ENCODE peak calls at places on chromosomes 16 and 17, in nine cellular contexts. Y, I, F, M, P, D, X, U and W are unnamed samples.
A peak's percentile ranks its signal among the peaks of the same experiment; 100 is the strongest.

GRCh38 chr17:41407226-41407625 is 9.8 kb upstream of the KRT31 start:
- DNase-seq in I (no peak), D (no peak), Y (no peak), P (no peak), X (no peak), U (no peak), F (no peak), M (no peak), W (no peak)

GRCh38 chr17:81428521-81428920 is 33.3 kb downstream of the BAHCC1 start:
- DNase-seq in F (no peak), M (no peak), P (no peak), U (no peak), X (no peak), D (no peak), Y (no peak), I (no peak), W (no peak)

GRCh38 chr16:68800257-68800875 is 43.0 kb upstream of the TANGO6 start:
- DNase-seq in X (peak; percentile 79), M (peak; percentile 64), P (peak; percentile 60), F (no peak), I (no peak), D (peak; percentile 65), Y (peak; percentile 76), U (peak; percentile 45), W (peak; percentile 81)

GRCh38 chr17:37527249-37527851 is 37.7 kb downstream of the DUSP14 start:
- DNase-seq in P (no peak), M (peak; percentile 33), Y (no peak), U (no peak), D (no peak), I (no peak), F (no peak), X (peak; percentile 80), W (peak; percentile 68)

GRCh38 chr17:73986641-73987177 is 216.8 kb upstream of the RPL38 start:
- DNase-seq in P (no peak), M (no peak), D (no peak), Y (no peak), I (no peak), X (no peak), F (peak; percentile 19), U (no peak), W (no peak)

GRCh38 chr17:50194441-50195195 is 6.8 kb downstream of the COL1A1 start:
- DNase-seq in D (no peak), Y (no peak), P (no peak), U (no peak), F (no peak), M (no peak), X (peak; percentile 55), I (no peak), W (no peak)

GRCh38 chr16:81035975-81036750 is 521 bp downstream of the ATMIN start:
- DNase-seq in I (peak; percentile 8), X (peak; percentile 69), U (peak; percentile 12), P (no peak), M (no peak), Y (peak; percentile 46), D (peak; percentile 35), F (peak; percentile 65), W (peak; percentile 70)

GRCh38 chr17:57880086-57880456 is 30.2 kb upstream of the MRPS23 start:
- DNase-seq in I (no peak), X (no peak), F (no peak), U (no peak), D (no peak), P (no peak), Y (no peak), M (no peak), W (no peak)

GRCh38 chr17:46044286-46044928 is 45.4 kb downstream of the STH start:
- DNase-seq in U (peak; percentile 88), I (peak; percentile 12), Y (peak; percentile 87), M (peak; percentile 50), X (peak; percentile 95), P (peak; percentile 38), D (peak; percentile 81), F (no peak), W (peak; percentile 81)

GRCh38 chr17:79053251-79053925 is 21.2 kb upstream of the ENGASE start:
- DNase-seq in M (no peak), Y (no peak), F (no peak), I (no peak), U (no peak), D (no peak), X (peak; percentile 56), P (no peak), W (no peak)

GRCh38 chr17:35856603-35857002 is 12.1 kb downstream of the HEATR9 start:
- DNase-seq in P (no peak), Y (no peak), D (no peak), M (no peak), I (no peak), F (no peak), X (no peak), U (no peak), W (no peak)

GRCh38 chr16:81896902-81897301 is 114.4 kb downstream of the SDR42E1 start:
- DNase-seq in F (no peak), P (no peak), X (no peak), M (no peak), D (no peak), Y (no peak), U (no peak), I (no peak), W (no peak)

GRCh38 chr17:4176803-4177472 is 33.9 kb downstream of the CYB5D2 start:
- DNase-seq in I (no peak), P (no peak), D (no peak), X (no peak), Y (no peak), U (no peak), F (no peak), M (no peak), W (no peak)

GRCh38 chr17:30173649-30174048 is 57.0 kb downstream of the NSRP1 start:
- DNase-seq in I (no peak), P (no peak), D (no peak), U (no peak), X (no peak), Y (no peak), F (no peak), M (no peak), W (no peak)

GRCh38 chr17:81152288-81152848 is 12.9 kb upstream of the PVALEF start:
- DNase-seq in I (no peak), P (no peak), U (no peak), F (no peak), X (no peak), Y (no peak), M (no peak), D (no peak), W (no peak)

GRCh38 chr17:75289832-75290337 is 652 bp upstream of the SLC25A19 start:
- DNase-seq in M (no peak), P (no peak), D (peak; percentile 79), U (peak; percentile 53), F (peak; percentile 84), Y (peak; percentile 52), X (peak; percentile 85), I (peak; percentile 21), W (no peak)

GRCh38 chr16:81863630-81864352 is 84.7 kb downstream of the PLCG2 start:
- DNase-seq in X (no peak), M (no peak), D (peak; percentile 50), Y (no peak), I (no peak), F (no peak), U (no peak), P (no peak), W (peak; percentile 33)

GRCh38 chr16:3508736-3509135 is 7.9 kb downstream of the CLUAP1 start:
- DNase-seq in I (no peak), M (no peak), F (no peak), D (no peak), Y (no peak), X (no peak), P (no peak), U (no peak), W (no peak)

GRCh38 chr16:77677129-77677528 is 45.2 kb upstream of the NUDT7 start:
- DNase-seq in U (no peak), F (no peak), D (no peak), M (no peak), P (no peak), X (peak; percentile 45), Y (no peak), I (no peak), W (no peak)

DNA sequence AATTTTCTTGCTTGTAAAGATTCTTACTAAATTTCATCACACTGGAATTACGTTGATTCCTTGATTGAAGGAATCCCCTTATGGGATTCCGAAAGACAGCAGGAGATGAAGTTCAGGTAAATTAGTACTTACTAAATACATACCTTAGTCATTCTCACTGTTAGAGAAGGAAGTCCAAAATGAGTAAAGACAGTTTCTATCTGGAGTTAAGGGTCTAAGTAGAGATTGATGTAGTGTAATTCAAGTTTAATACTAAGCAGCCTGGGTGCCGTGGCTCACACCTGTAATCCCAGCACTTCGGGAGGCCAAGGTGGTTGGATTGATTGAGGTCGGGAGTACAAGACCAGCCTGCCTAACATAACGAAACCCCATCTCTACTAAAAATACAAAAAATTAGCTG is 9.6 kb downstream of the DDX42 start:
- DNase-seq in Y (no peak), F (no peak), U (no peak), I (no peak), X (no peak), P (no peak), D (no peak), M (no peak), W (no peak)
- H3K9me3 ChIP-seq in Y (no peaks in the 10 kb centered on the region), F (no peaks in the 10 kb centered on the region), U (no peaks in the 10 kb centered on the region), I (no peaks in the 10 kb centered on the region), X (no peaks in the 10 kb centered on the region), P (no peaks in the 10 kb centered on the region), D (no peaks in the 10 kb centered on the region), M (no peaks in the 10 kb centered on the region), W (no peaks in the 10 kb centered on the region)

GRCh38 chr16:75121949-75122568 is 5.5 kb upstream of the LDHD start:
- DNase-seq in D (no peak), F (no peak), I (no peak), M (no peak), Y (no peak), P (no peak), X (no peak), U (no peak), W (no peak)
- H3K9me3 ChIP-seq in D (no peaks in the 10 kb centered on the region), F (peaks cover 10% of the 10 kb centered on the region), I (no peaks in the 10 kb centered on the region), M (peaks cover 3% of the 10 kb centered on the region), Y (no peaks in the 10 kb centered on the region), P (peaks cover 4% of the 10 kb centered on the region), X (no peaks in the 10 kb centered on the region), U (peaks cover 11% of the 10 kb centered on the region), W (no peaks in the 10 kb centered on the region)

DNA sequence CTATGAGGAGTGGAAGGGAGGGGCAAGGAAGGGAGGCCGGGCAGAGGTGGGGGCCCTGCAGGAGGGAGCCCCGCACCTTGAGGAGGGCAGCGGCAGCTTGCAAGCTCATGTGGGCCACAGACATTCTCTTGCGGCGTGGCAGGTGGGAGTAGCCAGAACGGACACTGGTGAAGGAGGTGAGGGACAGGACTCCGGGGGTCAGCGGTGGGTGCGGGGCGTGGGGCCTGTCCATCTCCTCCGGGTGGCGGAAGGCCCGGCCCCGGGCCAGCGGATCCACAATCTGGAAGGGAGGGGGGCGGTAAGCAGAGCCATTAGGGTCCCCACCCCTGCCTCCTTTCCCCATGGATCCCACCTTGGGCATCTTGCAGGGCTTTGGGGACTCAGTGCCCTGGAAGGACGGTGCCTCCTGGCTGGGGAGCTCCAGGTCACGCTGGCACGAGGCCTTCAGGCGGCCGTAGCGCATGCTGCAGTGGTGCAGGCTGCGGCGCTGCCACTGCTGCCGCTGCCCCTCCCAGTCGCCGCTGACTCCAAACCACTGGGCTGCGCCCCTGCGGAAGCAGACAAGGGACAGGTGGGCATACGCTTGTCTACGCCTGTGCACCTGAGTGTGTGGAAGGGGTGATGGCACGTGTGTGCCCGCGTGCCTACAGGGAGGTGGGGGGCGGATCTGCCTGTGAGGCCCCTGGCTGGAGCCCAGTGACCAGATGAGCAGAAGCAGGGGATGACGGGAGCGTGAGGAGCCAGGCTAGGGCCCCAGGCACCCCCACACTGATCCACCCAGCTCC is 11.5 kb downstream of the AANAT start:
- DNase-seq in D (no peak), I (no peak), F (no peak), M (no peak), U (no peak), P (no peak), X (no peak), Y (no peak), W (no peak)
- H3K9me3 ChIP-seq in D (no peaks in the 10 kb centered on the region), I (no peaks in the 10 kb centered on the region), F (no peaks in the 10 kb centered on the region), M (no peaks in the 10 kb centered on the region), U (no peaks in the 10 kb centered on the region), P (no peaks in the 10 kb centered on the region), X (no peaks in the 10 kb centered on the region), Y (no peaks in the 10 kb centered on the region), W (no peaks in the 10 kb centered on the region)

GRCh38 chr16:75172578-75172977 is 24.3 kb downstream of the ZFP1 start:
- DNase-seq in P (no peak), U (no peak), M (no peak), X (no peak), I (no peak), F (no peak), Y (no peak), D (no peak), W (no peak)
- H3K9me3 ChIP-seq in P (peaks cover 56% of the 10 kb centered on the region), U (peaks cover 48% of the 10 kb centered on the region), M (peaks cover 7% of the 10 kb centered on the region), X (peaks cover 26% of the 10 kb centered on the region), I (peaks cover 32% of the 10 kb centered on the region), F (peaks cover 81% of the 10 kb centered on the region), Y (no peaks in the 10 kb centered on the region), D (peaks cover 63% of the 10 kb centered on the region), W (peaks cover 33% of the 10 kb centered on the region)